ENCODE peak calls at places on chromosome 19, in ten cellular contexts. One of them, this sample, is unnamed.

GRCh38 chr19:4061178-4061682 is 5.5 kb downstream of the ZBTB7A start:
- DNase-seq in hypothalamus: no peak
- DNase-seq in stromal cell of bone marrow: no peak
- DNase-seq in cardiac muscle cell: peak; percentile 37
- DNase-seq in HFFc6: no peak
- DNase-seq in cerebellar nuclear complex: no peak
- DNase-seq in CD4-positive, alpha-beta memory T cell: peak; percentile 63
- DNase-seq in breast epithelium: peak; percentile 89
- DNase-seq in T-helper 1 cell: peak; percentile 36
- DNase-seq in small intestine: peak; percentile 95
- DNase-seq in this sample: no peak

GRCh38 chr19:38635483-38636399 is 11.7 kb upstream of the ACTN4 start:
- DNase-seq in CD4-positive, alpha-beta memory T cell: no peak
- DNase-seq in stromal cell of bone marrow: no peak
- DNase-seq in small intestine: no peak
- DNase-seq in HFFc6: no peak
- DNase-seq in breast epithelium: no peak
- DNase-seq in cerebellar nuclear complex: no peak
- DNase-seq in hypothalamus: no peak
- DNase-seq in T-helper 1 cell: no peak
- DNase-seq in cardiac muscle cell: no peak
- DNase-seq in this sample: no peak

GRCh38 chr19:4581381-4582111 is 22.1 kb upstream of the SEMA6B start:
- DNase-seq in stromal cell of bone marrow: no peak
- DNase-seq in T-helper 1 cell: no peak
- DNase-seq in HFFc6: no peak
- DNase-seq in CD4-positive, alpha-beta memory T cell: no peak
- DNase-seq in breast epithelium: no peak
- DNase-seq in small intestine: no peak
- DNase-seq in cardiac muscle cell: peak; percentile 58
- DNase-seq in hypothalamus: no peak
- DNase-seq in cerebellar nuclear complex: no peak
- DNase-seq in this sample: no peak

GRCh38 chr19:29675650-29676186 is 10.5 kb downstream of the PLEKHF1 start:
- DNase-seq in cerebellar nuclear complex: peak; percentile 53
- DNase-seq in breast epithelium: no peak
- DNase-seq in stromal cell of bone marrow: no peak
- DNase-seq in CD4-positive, alpha-beta memory T cell: peak; percentile 35
- DNase-seq in hypothalamus: peak; percentile 21
- DNase-seq in cardiac muscle cell: no peak
- DNase-seq in HFFc6: no peak
- DNase-seq in T-helper 1 cell: no peak
- DNase-seq in small intestine: no peak
- DNase-seq in this sample: no peak

GRCh38 chr19:54035215-54036178 is 28.2 kb downstream of the VSTM1 start:
- DNase-seq in breast epithelium: no peak
- DNase-seq in HFFc6: peak; percentile 84
- DNase-seq in small intestine: no peak
- DNase-seq in cardiac muscle cell: peak; percentile 91
- DNase-seq in stromal cell of bone marrow: peak; percentile 90
- DNase-seq in T-helper 1 cell: no peak
- DNase-seq in hypothalamus: no peak
- DNase-seq in CD4-positive, alpha-beta memory T cell: no peak
- DNase-seq in cerebellar nuclear complex: no peak
- DNase-seq in this sample: no peak

GRCh38 chr19:7705387-7706187 is 3.7 kb upstream of the FCER2 start:
- DNase-seq in cardiac muscle cell: no peak
- DNase-seq in T-helper 1 cell: peak; percentile 56
- DNase-seq in hypothalamus: no peak
- DNase-seq in HFFc6: no peak
- DNase-seq in stromal cell of bone marrow: no peak
- DNase-seq in cerebellar nuclear complex: no peak
- DNase-seq in CD4-positive, alpha-beta memory T cell: peak; percentile 83
- DNase-seq in breast epithelium: peak; percentile 18
- DNase-seq in small intestine: peak; percentile 31
- DNase-seq in this sample: peak; percentile 64

GRCh38 chr19:55451522-55452380 is 8.7 kb upstream of the SHISA7 start:
- DNase-seq in cardiac muscle cell: no peak
- DNase-seq in CD4-positive, alpha-beta memory T cell: peak; percentile 61
- DNase-seq in breast epithelium: no peak
- DNase-seq in hypothalamus: peak; percentile 45
- DNase-seq in cerebellar nuclear complex: no peak
- DNase-seq in HFFc6: no peak
- DNase-seq in stromal cell of bone marrow: no peak
- DNase-seq in small intestine: no peak
- DNase-seq in T-helper 1 cell: peak; percentile 34
- DNase-seq in this sample: no peak

GRCh38 chr19:1237027-1237659 is 662 bp downstream of the CBARP start:
- DNase-seq in HFFc6: no peak
- DNase-seq in hypothalamus: no peak
- DNase-seq in CD4-positive, alpha-beta memory T cell: no peak
- DNase-seq in small intestine: no peak
- DNase-seq in stromal cell of bone marrow: no peak
- DNase-seq in cardiac muscle cell: no peak
- DNase-seq in T-helper 1 cell: no peak
- DNase-seq in breast epithelium: no peak
- DNase-seq in cerebellar nuclear complex: no peak
- DNase-seq in this sample: no peak

GRCh38 chr19:3656073-3656746 is 29.6 kb upstream of the CACTIN start:
- DNase-seq in small intestine: no peak
- DNase-seq in HFFc6: peak; percentile 97
- DNase-seq in cerebellar nuclear complex: no peak
- DNase-seq in hypothalamus: no peak
- DNase-seq in CD4-positive, alpha-beta memory T cell: peak; percentile 36
- DNase-seq in T-helper 1 cell: no peak
- DNase-seq in breast epithelium: no peak
- DNase-seq in cardiac muscle cell: peak; percentile 14
- DNase-seq in stromal cell of bone marrow: no peak
- DNase-seq in this sample: no peak

GRCh38 chr19:40521276-40521675 is 54.5 kb downstream of the SPTBN4 start:
- DNase-seq in hypothalamus: no peak
- DNase-seq in T-helper 1 cell: no peak
- DNase-seq in cerebellar nuclear complex: no peak
- DNase-seq in CD4-positive, alpha-beta memory T cell: no peak
- DNase-seq in breast epithelium: no peak
- DNase-seq in stromal cell of bone marrow: no peak
- DNase-seq in cardiac muscle cell: peak; percentile 34
- DNase-seq in small intestine: no peak
- DNase-seq in HFFc6: peak; percentile 19
- DNase-seq in this sample: no peak

GRCh38 chr19:44740351-44740824 is 8.1 kb upstream of the BCL3 start:
- DNase-seq in breast epithelium: no peak
- DNase-seq in hypothalamus: no peak
- DNase-seq in cardiac muscle cell: no peak
- DNase-seq in stromal cell of bone marrow: no peak
- DNase-seq in small intestine: no peak
- DNase-seq in cerebellar nuclear complex: no peak
- DNase-seq in HFFc6: no peak
- DNase-seq in CD4-positive, alpha-beta memory T cell: no peak
- DNase-seq in T-helper 1 cell: no peak
- DNase-seq in this sample: no peak

GRCh38 chr19:1566392-1567115 is 1.6 kb downstream of the MEX3D start:
- DNase-seq in T-helper 1 cell: no peak
- DNase-seq in HFFc6: peak; percentile 78
- DNase-seq in breast epithelium: peak; percentile 72
- DNase-seq in cardiac muscle cell: peak; percentile 86
- DNase-seq in hypothalamus: peak; percentile 81
- DNase-seq in stromal cell of bone marrow: peak; percentile 73
- DNase-seq in cerebellar nuclear complex: no peak
- DNase-seq in small intestine: peak; percentile 35
- DNase-seq in CD4-positive, alpha-beta memory T cell: no peak
- DNase-seq in this sample: no peak

GRCh38 chr19:53034948-53035675 is 9.4 kb upstream of the ERVV-2 start:
- DNase-seq in HFFc6: peak; percentile 28
- DNase-seq in stromal cell of bone marrow: no peak
- DNase-seq in cerebellar nuclear complex: no peak
- DNase-seq in breast epithelium: no peak
- DNase-seq in T-helper 1 cell: no peak
- DNase-seq in cardiac muscle cell: no peak
- DNase-seq in small intestine: no peak
- DNase-seq in CD4-positive, alpha-beta memory T cell: no peak
- DNase-seq in hypothalamus: no peak
- DNase-seq in this sample: no peak

GRCh38 chr19:7647156-7647555 is 10.2 kb downstream of the STXBP2 start:
- DNase-seq in cardiac muscle cell: no peak
- DNase-seq in HFFc6: no peak
- DNase-seq in cerebellar nuclear complex: no peak
- DNase-seq in T-helper 1 cell: no peak
- DNase-seq in breast epithelium: no peak
- DNase-seq in CD4-positive, alpha-beta memory T cell: peak; percentile 43
- DNase-seq in small intestine: no peak
- DNase-seq in hypothalamus: no peak
- DNase-seq in stromal cell of bone marrow: no peak
- DNase-seq in this sample: no peak

GRCh38 chr19:14059093-14059480 is 2.8 kb downstream of the PALM3 start:
- DNase-seq in stromal cell of bone marrow: no peak
- DNase-seq in CD4-positive, alpha-beta memory T cell: no peak
- DNase-seq in cardiac muscle cell: peak; percentile 8
- DNase-seq in HFFc6: no peak
- DNase-seq in small intestine: no peak
- DNase-seq in cerebellar nuclear complex: no peak
- DNase-seq in hypothalamus: no peak
- DNase-seq in T-helper 1 cell: peak; percentile 32
- DNase-seq in breast epithelium: no peak
- DNase-seq in this sample: no peak

GRCh38 chr19:48861313-48861712 is 7.1 kb downstream of the PLEKHA4 start:
- DNase-seq in HFFc6: no peak
- DNase-seq in cerebellar nuclear complex: no peak
- DNase-seq in breast epithelium: no peak
- DNase-seq in T-helper 1 cell: no peak
- DNase-seq in hypothalamus: no peak
- DNase-seq in CD4-positive, alpha-beta memory T cell: no peak
- DNase-seq in stromal cell of bone marrow: no peak
- DNase-seq in small intestine: no peak
- DNase-seq in cardiac muscle cell: no peak
- DNase-seq in this sample: no peak

GRCh38 chr19:4548238-4548584 is 8.4 kb upstream of the LRG1 start:
- DNase-seq in HFFc6: no peak
- DNase-seq in T-helper 1 cell: no peak
- DNase-seq in hypothalamus: no peak
- DNase-seq in cerebellar nuclear complex: no peak
- DNase-seq in cardiac muscle cell: no peak
- DNase-seq in stromal cell of bone marrow: no peak
- DNase-seq in CD4-positive, alpha-beta memory T cell: no peak
- DNase-seq in small intestine: no peak
- DNase-seq in breast epithelium: no peak
- DNase-seq in this sample: no peak

GRCh38 chr19:32651729-32652140 is 23.2 kb downstream of the ANKRD27 start:
- DNase-seq in small intestine: peak; percentile 37
- DNase-seq in hypothalamus: peak; percentile 44
- DNase-seq in HFFc6: no peak
- DNase-seq in cardiac muscle cell: peak; percentile 34
- DNase-seq in breast epithelium: no peak
- DNase-seq in stromal cell of bone marrow: no peak
- DNase-seq in T-helper 1 cell: no peak
- DNase-seq in CD4-positive, alpha-beta memory T cell: no peak
- DNase-seq in cerebellar nuclear complex: no peak
- DNase-seq in this sample: no peak

GRCh38 chr19:13839938-13840750 is 36.8 kb upstream of the NANOS3 start:
- DNase-seq in HFFc6: peak; percentile 75
- DNase-seq in hypothalamus: no peak
- DNase-seq in cardiac muscle cell: peak; percentile 40
- DNase-seq in cerebellar nuclear complex: no peak
- DNase-seq in breast epithelium: peak; percentile 71
- DNase-seq in small intestine: peak; percentile 86
- DNase-seq in CD4-positive, alpha-beta memory T cell: peak; percentile 73
- DNase-seq in stromal cell of bone marrow: no peak
- DNase-seq in T-helper 1 cell: peak; percentile 50
- DNase-seq in this sample: no peak

This sample was measured in activated T-helper 2 cell treated with anti-CD3 and anti-CD28 coated beads, Interferon-gamma antibody, Interleukin-2, Interleukin-4, amounts not matched to agents 10 μg/mL and 5 μg/mL and 100 μg/mL, durations not matched to agents 14 hours and 24 hours and 36 hours.